ENCODE peak calls at places on chromosomes 3 and 15, in five cellular contexts. V, I, H, S and E are unnamed samples.

GRCh38 chr15:68154923-68155559 is 50.1 kb downstream of the CALML4 start:
- DNase-seq in V (peak; percentile 66), I (peak; percentile 64), H (peak; percentile 35), S (peak; percentile 70), E (no peak)

GRCh38 chr3:188697127-188697526 is 474.6 kb upstream of the TPRG1 start:
- DNase-seq in V (no peak), I (no peak), H (no peak), S (no peak), E (no peak)

GRCh38 chr15:84598993-84599392 is 1.8 kb upstream of the ZSCAN2 start:
- DNase-seq in V (peak; percentile 75), I (peak; percentile 72), H (no peak), S (peak; percentile 66), E (peak; percentile 64)

GRCh38 chr15:39585871-39586301 is 5.0 kb downstream of the THBS1 start:
- DNase-seq in V (no peak), I (peak; percentile 19), H (no peak), S (no peak), E (no peak)

GRCh38 chr15:48796521-48796920 is 14.3 kb downstream of the CEP152 start:
- DNase-seq in V (no peak), I (peak; percentile 60), H (no peak), S (no peak), E (no peak)

GRCh38 chr3:82261013-82261412 is 499.6 kb upstream of the GBE1 start:
- DNase-seq in V (no peak), I (no peak), H (no peak), S (no peak), E (no peak)

GRCh38 chr15:34214135-34214534 is 4.2 kb upstream of the KATNBL1 start:
- DNase-seq in V (no peak), I (no peak), H (no peak), S (no peak), E (peak; percentile 68)

GRCh38 chr3:104892044-104892443 is 474.7 kb upstream of the ALCAM start:
- DNase-seq in V (no peak), I (no peak), H (no peak), S (no peak), E (no peak)

GRCh38 chr3:125163739-125164601 is 48.6 kb downstream of the SLC12A8 start:
- DNase-seq in V (peak; percentile 78), I (peak; percentile 30), H (no peak), S (no peak), E (peak; percentile 80)

DNA sequence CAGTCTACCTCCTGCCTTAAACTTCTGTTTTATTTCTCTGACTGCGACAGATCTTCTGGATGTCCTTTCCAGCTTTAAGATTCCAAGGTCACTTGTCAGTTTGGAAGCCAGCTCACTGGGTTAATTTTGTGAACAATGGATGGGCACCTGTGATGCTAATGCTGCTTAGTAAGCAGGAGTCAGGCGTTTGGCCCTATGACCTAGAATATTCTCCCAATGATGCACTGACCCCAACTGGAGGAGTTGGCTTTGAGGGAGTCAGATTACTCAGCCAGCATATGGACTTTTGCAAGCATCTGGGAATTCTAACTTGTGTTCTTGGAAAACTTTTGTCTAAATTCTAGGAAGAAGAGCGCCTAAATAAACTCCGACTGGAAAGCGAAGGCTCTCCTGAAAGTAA is 28.1 kb downstream of the HACD3 start:
- DNase-seq in V (no peak), I (peak; percentile 17), H (no peak), S (peak; percentile 86), E (no peak)
- H2AK5ac ChIP-seq in V (no peak overlapping the region), I (no peak overlapping the region), H (no peak overlapping the region), S (no peak overlapping the region), E (no peak overlapping the region)

DNA sequence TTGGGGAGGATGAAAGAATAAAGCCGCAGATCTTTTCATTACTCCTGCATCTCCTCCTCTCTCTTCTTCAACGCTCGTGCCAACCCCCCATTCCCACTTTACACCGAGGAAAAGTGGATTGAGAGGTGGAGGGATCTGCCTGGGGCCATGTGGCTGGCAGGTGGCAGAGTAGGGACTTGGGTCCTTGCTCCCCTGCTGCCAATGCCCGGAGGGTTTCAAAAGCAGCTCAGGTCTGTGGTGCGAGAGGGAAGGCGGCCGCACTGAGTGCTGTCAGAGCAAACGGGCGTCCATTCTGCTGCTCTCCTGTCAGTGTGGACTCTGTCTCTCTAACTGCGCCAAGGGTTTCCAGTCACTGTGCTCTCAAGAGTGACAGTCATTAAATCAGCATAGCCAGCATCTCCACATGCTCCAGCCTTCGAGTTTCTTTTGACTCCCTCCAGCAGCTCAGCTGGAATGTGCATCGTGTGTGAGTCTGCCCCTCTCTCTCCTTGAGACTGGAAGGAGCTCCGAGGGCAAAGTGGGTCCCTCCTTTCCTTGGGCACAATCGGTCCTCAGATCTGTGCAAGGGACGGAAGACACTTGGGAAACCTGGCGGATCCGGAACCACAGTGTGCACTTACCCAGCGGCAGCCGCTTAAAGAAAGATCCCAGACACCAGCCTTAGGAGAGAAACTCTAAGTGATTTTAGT is 68.6 kb downstream of the VGLL4 start:
- DNase-seq in V (no peak), I (no peak), H (no peak), S (no peak), E (no peak)
- H2BK5ac ChIP-seq in V (no peak overlapping the region), I (no peak overlapping the region), H (no peak overlapping the region), S (no peak overlapping the region), E (no peak overlapping the region)

DNA sequence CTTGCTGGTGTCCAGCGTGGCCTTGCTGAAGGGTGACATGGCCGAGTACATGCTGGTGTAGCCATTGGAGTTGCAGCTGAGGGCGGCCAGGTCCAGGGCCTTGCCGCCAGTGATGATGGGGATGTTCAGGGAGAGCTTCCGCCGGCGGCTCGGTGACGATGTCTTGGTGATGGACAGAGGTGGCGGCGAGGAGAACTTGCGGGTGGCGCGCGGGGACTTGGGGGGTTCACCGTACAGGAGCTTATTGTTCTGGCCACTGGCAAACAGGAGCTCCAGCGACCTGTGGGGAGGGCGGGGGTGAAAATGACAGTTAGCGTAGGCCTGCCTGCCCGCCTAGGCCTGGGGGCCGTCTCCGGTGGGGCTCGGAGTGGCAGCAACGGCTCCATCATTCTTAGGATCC is 59.0 kb upstream of the CTSH start:
- DNase-seq in V (no peak), I (no peak), H (no peak), S (no peak), E (no peak)
- H2AK5ac ChIP-seq in V (no peak overlapping the region), I (peak overlapping the region; percentile 93), H (peak overlapping the region; percentile 82), S (peak overlapping the region; percentile 89), E (no peak overlapping the region)

DNA sequence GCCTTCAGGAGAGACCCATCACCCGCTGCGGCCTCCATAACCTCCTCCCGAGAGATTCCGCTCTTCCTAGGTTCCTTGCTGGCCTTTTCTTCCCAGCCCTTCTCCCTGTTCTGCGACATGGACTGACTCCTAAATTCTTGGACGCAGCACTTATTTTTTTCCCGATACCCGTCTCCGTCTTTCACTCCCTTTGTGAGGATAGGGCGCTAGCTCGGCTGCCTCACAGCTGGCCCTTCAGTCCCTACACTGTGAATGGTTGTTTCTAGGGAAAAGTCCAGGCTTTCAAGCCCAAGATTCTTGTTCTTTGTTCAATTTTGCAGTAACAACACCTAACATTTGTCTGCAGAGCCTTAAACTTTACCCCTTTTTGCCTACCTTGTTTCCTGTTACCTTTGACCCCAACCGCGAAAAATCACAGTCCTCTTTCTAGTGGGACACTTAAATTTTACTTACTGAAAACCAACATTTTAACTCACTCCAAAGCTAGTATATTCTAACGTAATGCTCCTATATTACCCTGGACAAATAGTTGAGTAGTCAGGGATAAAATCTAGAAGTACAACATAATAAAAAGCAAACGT is 539 bp upstream of the PIK3CB start:
- DNase-seq in V (no peak), I (no peak), H (no peak), S (no peak), E (no peak)
- H2BK5ac ChIP-seq in V (peak overlapping the region; percentile 96), I (no peak overlapping the region), H (peak overlapping the region; percentile 99), S (peak overlapping the region; percentile 64), E (no peak overlapping the region)

DNA sequence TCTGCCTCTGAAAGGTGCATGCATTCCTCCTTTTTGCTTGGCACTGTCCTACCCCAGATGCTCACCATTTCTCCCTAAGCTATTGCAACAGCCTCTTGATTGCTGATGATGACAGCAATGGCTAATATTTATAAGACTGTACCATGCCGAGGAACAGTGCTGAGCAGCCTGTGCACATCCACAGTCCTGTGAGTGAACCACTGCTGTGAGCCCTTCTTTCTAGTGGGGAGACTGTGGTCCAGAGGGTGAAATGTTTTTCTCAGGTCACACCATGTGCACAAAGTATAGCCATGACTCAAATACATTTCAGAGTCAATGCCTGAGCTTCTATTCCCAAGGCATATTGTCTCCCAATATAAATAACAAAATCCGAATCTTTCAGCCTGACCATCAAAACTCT is 231.2 kb upstream of the LRTM1 start:
- DNase-seq in V (no peak), I (peak; percentile 38), H (no peak), S (no peak), E (no peak)
- H2AK5ac ChIP-seq in V (no peak overlapping the region), I (no peak overlapping the region), H (no peak overlapping the region), S (peak overlapping the region; percentile 96), E (no peak overlapping the region)